ENCODE peak calls at places on chromosome 21, in six cellular contexts. F, G, U, W, N and Q are unnamed samples.

GRCh38 chr21:26686278-26686677 is 113.2 kb upstream of the CYYR1 start:
- DNase-seq in W (no peak), U (no peak), F (peak), G (no peak), N (peak), Q (peak)

GRCh38 chr21:23008803-23009202 is 2010.6 kb downstream of the NCAM2 start:
- DNase-seq in W (no peak), N (no peak), F (no peak), U (no peak), G (no peak), Q (no peak)

GRCh38 chr21:45909238-45909785 is 72.3 kb upstream of the COL6A1 start:
- DNase-seq in G (no peak), N (no peak), F (no peak), W (no peak), U (no peak), Q (no peak)

GRCh38 chr21:38984982-38985422 is 179.3 kb downstream of the ETS2 start:
- DNase-seq in N (no peak), F (no peak), G (no peak), W (no peak), U (no peak), Q (peak)

GRCh38 chr21:46115441-46116188 is 17.7 kb downstream of the COL6A2 start:
- DNase-seq in U (no peak), G (peak), W (no peak), F (no peak), N (no peak), Q (no peak)

GRCh38 chr21:16198546-16198945 is 468.8 kb downstream of the USP25 start:
- DNase-seq in F (no peak), U (no peak), N (no peak), G (no peak), W (no peak), Q (no peak)

GRCh38 chr21:45998871-45999580 is 17.5 kb downstream of the COL6A1 start:
- DNase-seq in F (no peak), N (no peak), W (peak), U (no peak), G (peak), Q (no peak)

GRCh38 chr21:42385619-42386018 is 10.2 kb downstream of the TMPRSS3 start:
- DNase-seq in W (no peak), G (no peak), U (no peak), N (no peak), F (no peak), Q (no peak)

GRCh38 chr21:38831526-38832467 is 26.1 kb downstream of the ETS2 start:
- DNase-seq in U (peak), F (peak), G (peak), N (no peak), W (no peak), Q (peak)

GRCh38 chr21:46509760-46510159 is 51.1 kb downstream of the DIP2A start:
- DNase-seq in W (no peak), U (peak), G (no peak), F (peak), N (no peak), Q (peak)

GRCh38 chr21:44394733-44395132 is 41.3 kb downstream of the TRPM2 start:
- DNase-seq in N (no peak), F (no peak), W (no peak), G (no peak), U (no peak), Q (no peak)

GRCh38 chr21:21101911-21102310 is 103.7 kb downstream of the NCAM2 start:
- DNase-seq in W (no peak), F (peak), U (no peak), G (no peak), N (no peak), Q (peak)

GRCh38 chr21:14742119-14742518 is 196.0 kb upstream of the SAMSN1 start:
- DNase-seq in W (no peak), N (no peak), G (no peak), F (peak), U (no peak), Q (no peak)

GRCh38 chr21:14739590-14739989 is 193.5 kb upstream of the SAMSN1 start:
- DNase-seq in G (no peak), F (no peak), W (no peak), N (no peak), U (no peak), Q (no peak)

GRCh38 chr21:14740692-14741091 is 194.6 kb upstream of the SAMSN1 start:
- DNase-seq in W (no peak), G (no peak), N (no peak), U (no peak), F (peak), Q (peak)

GRCh38 chr21:14740116-14740515 is 194.0 kb upstream of the SAMSN1 start:
- DNase-seq in W (no peak), U (no peak), F (no peak), G (no peak), N (no peak), Q (no peak)

GRCh38 chr21:14741237-14741636 is 195.1 kb upstream of the SAMSN1 start:
- DNase-seq in W (no peak), U (peak), N (no peak), G (no peak), F (peak), Q (peak)
- TF ChIP-seq CTCF in W (no peak), U (no peak), N (no peak), G (no peak), F (no peak), Q (no peak)

DNA sequence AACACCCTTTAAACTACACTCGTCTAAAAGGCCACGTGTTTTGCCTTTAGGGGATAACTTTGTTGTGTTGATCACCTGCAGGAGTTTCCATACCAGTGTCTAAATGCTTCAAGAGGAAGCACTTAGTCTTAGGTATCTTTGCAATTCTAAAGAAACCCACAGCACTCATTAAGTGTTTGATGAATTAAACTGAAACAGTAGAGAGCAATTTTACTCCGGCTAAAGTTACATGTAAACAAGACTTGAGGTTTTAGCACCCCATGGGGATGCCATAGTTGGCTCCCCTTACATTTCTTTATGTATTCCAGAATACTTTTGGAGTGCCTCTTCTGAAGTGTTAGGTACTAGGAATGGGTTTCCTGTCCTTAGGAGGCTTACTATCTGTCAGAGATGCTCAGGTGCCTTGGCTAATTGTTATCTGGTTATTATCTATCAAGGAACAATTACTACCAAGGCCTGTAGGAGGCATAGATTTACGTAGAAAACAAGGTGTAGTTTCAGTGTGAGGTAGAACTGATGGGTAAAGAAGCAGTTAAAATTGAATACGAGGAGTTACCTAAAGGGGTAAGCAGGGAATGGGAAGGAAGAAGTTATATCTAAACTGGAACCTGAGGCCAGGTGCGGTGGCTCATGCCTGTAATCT is 176.8 kb upstream of the SAMSN1 start:
- DNase-seq in W (no peak), U (no peak), N (no peak), G (no peak), F (no peak), Q (no peak)
- TF ChIP-seq CTCF in W (no peak), U (no peak), N (no peak), G (no peak), F (no peak), Q (no peak)

DNA sequence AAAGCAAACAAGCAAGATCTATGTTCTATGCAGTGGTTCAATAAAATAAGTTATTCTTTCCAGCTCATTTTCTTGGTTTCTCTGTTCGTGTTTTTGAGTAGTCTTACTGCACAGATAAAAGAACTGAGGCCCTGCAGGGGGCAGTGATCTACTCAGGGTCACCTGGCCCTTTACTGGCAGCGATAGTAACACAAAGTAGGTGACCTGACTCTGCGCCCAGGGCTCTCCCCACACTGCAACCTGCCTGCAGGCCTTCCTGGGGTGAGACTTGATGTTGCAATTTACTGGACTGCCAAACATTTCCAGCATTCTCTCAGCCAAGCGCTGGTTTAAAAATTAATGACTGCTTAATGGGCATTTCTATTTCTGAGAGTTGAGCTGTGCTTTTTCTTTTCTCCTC is 110.3 kb downstream of the HUNK start:
- DNase-seq in U (peak), G (no peak), W (no peak), F (no peak), N (no peak), Q (peak)
- TF ChIP-seq CTCF in U (no peak), G (no peak), W (no peak), F (no peak), N (no peak), Q (no peak)

GRCh38 chr21:33266050-33266783 is at the start of gene IL10RB:
- DNase-seq in F (peak), G (peak), N (peak), U (peak), W (peak), Q (peak)
- TF ChIP-seq CTCF in F (no peak), G (no peak), N (no peak), U (no peak), W (no peak), Q (no peak)

GRCh38 chr21:40842197-40842552 is 4.8 kb downstream of the DSCAM start:
- DNase-seq in N (no peak), F (no peak), U (no peak), W (no peak), G (no peak), Q (no peak)

GRCh38 chr21:40844935-40845334 is 2.0 kb downstream of the DSCAM start:
- DNase-seq in U (no peak), W (no peak), N (no peak), G (no peak), F (no peak), Q (peak)

GRCh38 chr21:40839551-40839950 is 7.4 kb downstream of the DSCAM start:
- DNase-seq in F (no peak), N (no peak), U (no peak), G (no peak), W (no peak), Q (no peak)

GRCh38 chr21:40840441-40840840 is 6.5 kb downstream of the DSCAM start:
- DNase-seq in F (no peak), U (no peak), W (no peak), G (no peak), N (no peak), Q (no peak)

DNA sequence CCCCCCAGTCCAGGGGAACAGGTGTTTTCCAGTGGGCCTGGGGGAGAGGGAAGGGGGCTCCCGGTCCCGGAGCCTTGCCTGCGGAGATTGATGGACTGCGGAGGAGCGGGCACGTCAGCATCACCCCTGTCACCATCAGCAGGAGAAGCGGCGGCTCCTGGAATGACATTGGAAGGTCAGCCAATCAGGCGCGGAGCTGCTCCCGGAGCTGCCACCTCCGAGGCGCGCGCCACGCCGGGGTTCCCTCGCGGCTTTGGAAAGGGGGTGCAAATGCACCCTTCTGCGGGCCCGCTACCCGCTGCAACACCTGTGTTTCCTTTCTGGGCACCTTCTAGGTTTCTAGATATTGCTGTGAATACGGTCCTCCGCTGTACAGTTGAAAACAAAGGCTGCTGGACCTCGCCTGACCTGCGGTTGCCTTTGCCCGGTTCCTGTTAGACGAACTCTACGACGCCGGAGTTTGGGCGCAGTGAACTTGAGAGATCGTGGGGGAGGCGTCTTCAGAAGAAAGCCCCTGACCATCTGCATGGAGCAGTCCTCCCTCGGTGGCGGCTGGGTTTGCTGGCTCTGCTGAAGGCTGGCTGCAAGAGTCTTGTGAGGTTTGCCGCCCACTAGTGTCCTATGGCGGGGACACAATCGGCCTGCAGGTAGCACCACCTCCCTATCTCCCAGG is 5.3 kb downstream of the DSCAM start:
- DNase-seq in G (peak), F (peak), N (no peak), U (peak), W (peak), Q (no peak)
- TF ChIP-seq CTCF in G (peak), F (peak), N (no peak), U (peak), W (peak), Q (no peak)

GRCh38 chr21:36910581-36911307 is 55.7 kb downstream of the HLCS start:
- DNase-seq in G (no peak), W (peak), U (no peak), F (peak), N (no peak), Q (peak)

GRCh38 chr21:36909901-36910561 is 56.4 kb downstream of the HLCS start:
- DNase-seq in G (no peak), W (no peak), N (no peak), F (peak), U (no peak), Q (peak)

GRCh38 chr21:36909423-36909822 is 57.0 kb downstream of the HLCS start:
- DNase-seq in F (no peak), U (no peak), G (no peak), N (no peak), W (no peak), Q (no peak)

GRCh38 chr21:36904093-36904666 is 62.3 kb downstream of the HLCS start:
- DNase-seq in N (no peak), W (no peak), F (no peak), U (no peak), G (no peak), Q (no peak)

DNA sequence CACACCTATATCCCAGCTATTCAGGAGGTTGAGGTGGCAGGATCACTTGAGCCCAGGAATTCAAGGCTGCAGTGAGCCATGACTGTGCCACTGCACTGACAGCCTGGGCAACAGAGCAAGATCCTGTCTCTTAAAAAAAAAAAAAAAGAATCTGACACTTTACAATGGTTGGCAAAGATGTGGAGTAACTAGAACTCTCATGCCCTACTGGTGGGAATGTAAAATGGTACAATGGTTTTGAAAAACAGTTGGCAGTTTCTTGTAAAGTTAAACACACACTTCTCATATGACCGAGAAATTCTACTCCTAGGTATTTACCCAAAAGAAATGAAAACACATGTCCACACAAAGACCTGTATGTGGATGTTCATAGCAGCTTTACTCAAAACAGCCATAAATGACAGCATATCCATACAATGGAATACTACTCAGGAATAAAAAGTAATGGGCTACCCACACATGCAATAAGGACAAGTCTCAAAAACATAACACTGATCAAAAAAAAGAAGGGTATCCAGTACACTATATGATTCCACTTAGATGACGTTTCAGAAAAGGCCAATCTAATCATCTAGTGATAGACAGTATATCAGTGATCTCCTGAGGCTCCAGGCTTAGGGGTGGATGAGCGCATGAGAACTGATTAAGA is 58.1 kb downstream of the HLCS start:
- DNase-seq in G (no peak), F (peak), W (no peak), U (no peak), N (no peak), Q (no peak)
- TF ChIP-seq CTCF in G (no peak), F (peak), W (no peak), U (no peak), N (no peak), Q (no peak)